ENCODE peak calls at places on chromosomes 7 and 10, in six cellular contexts. One of them, this sample, is unnamed.

GRCh38 chr10:44858017-44858371 is 53.1 kb upstream of the TMEM72 start:
- DNase-seq in ascending aorta: no peak
- DNase-seq in naive thymus-derived CD4-positive, alpha-beta T cell: no peak
- DNase-seq in spleen: no peak
- DNase-seq in heart right ventricle: no peak
- DNase-seq in effector memory CD4-positive, alpha-beta T cell: no peak
- DNase-seq in this sample: no peak

GRCh38 chr10:88833156-88833555 is 18.5 kb downstream of the ANKRD22 start:
- DNase-seq in ascending aorta: no peak
- DNase-seq in naive thymus-derived CD4-positive, alpha-beta T cell: no peak
- DNase-seq in spleen: no peak
- DNase-seq in heart right ventricle: no peak
- DNase-seq in effector memory CD4-positive, alpha-beta T cell: no peak
- DNase-seq in this sample: no peak

GRCh38 chr7:138872576-138872975 is 74.6 kb upstream of the ATP6V0A4 start:
- DNase-seq in ascending aorta: no peak
- DNase-seq in naive thymus-derived CD4-positive, alpha-beta T cell: no peak
- DNase-seq in spleen: no peak
- DNase-seq in heart right ventricle: no peak
- DNase-seq in effector memory CD4-positive, alpha-beta T cell: no peak
- DNase-seq in this sample: no peak

GRCh38 chr7:24700446-24701044 is 56.7 kb downstream of the GSDME start:
- DNase-seq in ascending aorta: no peak
- DNase-seq in naive thymus-derived CD4-positive, alpha-beta T cell: no peak
- DNase-seq in spleen: peak; percentile 9
- DNase-seq in heart right ventricle: no peak
- DNase-seq in effector memory CD4-positive, alpha-beta T cell: no peak
- DNase-seq in this sample: no peak

GRCh38 chr7:38229386-38229785 is 44.0 kb downstream of the TARP start:
- DNase-seq in ascending aorta: no peak
- DNase-seq in naive thymus-derived CD4-positive, alpha-beta T cell: no peak
- DNase-seq in spleen: no peak
- DNase-seq in heart right ventricle: no peak
- DNase-seq in effector memory CD4-positive, alpha-beta T cell: no peak
- DNase-seq in this sample: no peak

GRCh38 chr7:133854739-133855138 is 272.4 kb upstream of the LRGUK start:
- DNase-seq in ascending aorta: no peak
- DNase-seq in naive thymus-derived CD4-positive, alpha-beta T cell: peak; percentile 11
- DNase-seq in spleen: no peak
- DNase-seq in heart right ventricle: no peak
- DNase-seq in effector memory CD4-positive, alpha-beta T cell: no peak
- DNase-seq in this sample: no peak

GRCh38 chr7:45401851-45402250 is 172.3 kb upstream of the ADCY1 start:
- DNase-seq in ascending aorta: no peak
- DNase-seq in naive thymus-derived CD4-positive, alpha-beta T cell: no peak
- DNase-seq in spleen: no peak
- DNase-seq in heart right ventricle: no peak
- DNase-seq in effector memory CD4-positive, alpha-beta T cell: no peak
- DNase-seq in this sample: no peak

GRCh38 chr10:70343312-70343711 is 39.1 kb downstream of the LRRC20 start:
- DNase-seq in ascending aorta: no peak
- DNase-seq in naive thymus-derived CD4-positive, alpha-beta T cell: no peak
- DNase-seq in spleen: peak; percentile 36
- DNase-seq in heart right ventricle: no peak
- DNase-seq in effector memory CD4-positive, alpha-beta T cell: no peak
- DNase-seq in this sample: no peak

GRCh38 chr10:112222799-112223198 is 39.2 kb upstream of the GPAM start:
- DNase-seq in ascending aorta: no peak
- DNase-seq in naive thymus-derived CD4-positive, alpha-beta T cell: no peak
- DNase-seq in spleen: no peak
- DNase-seq in heart right ventricle: no peak
- DNase-seq in effector memory CD4-positive, alpha-beta T cell: no peak
- DNase-seq in this sample: no peak

GRCh38 chr10:22481687-22482539 is 136.6 kb downstream of the SPAG6 start:
- DNase-seq in ascending aorta: no peak
- DNase-seq in naive thymus-derived CD4-positive, alpha-beta T cell: no peak
- DNase-seq in spleen: no peak
- DNase-seq in heart right ventricle: no peak
- DNase-seq in effector memory CD4-positive, alpha-beta T cell: no peak
- DNase-seq in this sample: peak; percentile 58

GRCh38 chr10:122176232-122176865 is 94.7 kb upstream of the BTBD16 start:
- DNase-seq in ascending aorta: no peak
- DNase-seq in naive thymus-derived CD4-positive, alpha-beta T cell: no peak
- DNase-seq in spleen: peak; percentile 15
- DNase-seq in heart right ventricle: no peak
- DNase-seq in effector memory CD4-positive, alpha-beta T cell: no peak
- DNase-seq in this sample: no peak

GRCh38 chr7:93232673-93233018 is 480 bp downstream of the VPS50 start:
- DNase-seq in ascending aorta: no peak
- DNase-seq in naive thymus-derived CD4-positive, alpha-beta T cell: no peak
- DNase-seq in spleen: no peak
- DNase-seq in heart right ventricle: no peak
- DNase-seq in effector memory CD4-positive, alpha-beta T cell: no peak
- DNase-seq in this sample: no peak

GRCh38 chr10:43692051-43692825 is 43.6 kb upstream of the ZNF32 start:
- DNase-seq in ascending aorta: no peak
- DNase-seq in naive thymus-derived CD4-positive, alpha-beta T cell: no peak
- DNase-seq in spleen: peak; percentile 54
- DNase-seq in heart right ventricle: no peak
- DNase-seq in effector memory CD4-positive, alpha-beta T cell: no peak
- DNase-seq in this sample: no peak

GRCh38 chr7:77425151-77426051 is 9.3 kb upstream of the GSAP start:
- DNase-seq in ascending aorta: no peak
- DNase-seq in naive thymus-derived CD4-positive, alpha-beta T cell: no peak
- DNase-seq in spleen: no peak
- DNase-seq in heart right ventricle: no peak
- DNase-seq in effector memory CD4-positive, alpha-beta T cell: no peak
- DNase-seq in this sample: peak; percentile 79

GRCh38 chr7:36192050-36192824 is 39.2 kb downstream of the EEPD1 start:
- DNase-seq in ascending aorta: no peak
- DNase-seq in naive thymus-derived CD4-positive, alpha-beta T cell: no peak
- DNase-seq in spleen: no peak
- DNase-seq in heart right ventricle: no peak
- DNase-seq in effector memory CD4-positive, alpha-beta T cell: no peak
- DNase-seq in this sample: peak; percentile 24

GRCh38 chr7:122767339-122767738 is 64.6 kb upstream of the RNF148 start:
- DNase-seq in ascending aorta: no peak
- DNase-seq in naive thymus-derived CD4-positive, alpha-beta T cell: no peak
- DNase-seq in spleen: no peak
- DNase-seq in heart right ventricle: no peak
- DNase-seq in effector memory CD4-positive, alpha-beta T cell: no peak
- DNase-seq in this sample: no peak

GRCh38 chr10:122504551-122504950 is 43.2 kb downstream of the HTRA1 start:
- DNase-seq in ascending aorta: peak; percentile 53
- DNase-seq in naive thymus-derived CD4-positive, alpha-beta T cell: no peak
- DNase-seq in spleen: no peak
- DNase-seq in heart right ventricle: peak; percentile 89
- DNase-seq in effector memory CD4-positive, alpha-beta T cell: no peak
- DNase-seq in this sample: no peak

GRCh38 chr10:129038490-129039011 is 428.5 kb upstream of the MGMT start:
- DNase-seq in ascending aorta: no peak
- DNase-seq in naive thymus-derived CD4-positive, alpha-beta T cell: no peak
- DNase-seq in spleen: no peak
- DNase-seq in heart right ventricle: no peak
- DNase-seq in effector memory CD4-positive, alpha-beta T cell: no peak
- DNase-seq in this sample: no peak

GRCh38 chr7:34190299-34190698 is 285.0 kb downstream of the BMPER start:
- DNase-seq in ascending aorta: no peak
- DNase-seq in naive thymus-derived CD4-positive, alpha-beta T cell: no peak
- DNase-seq in spleen: no peak
- DNase-seq in heart right ventricle: peak; percentile 69
- DNase-seq in effector memory CD4-positive, alpha-beta T cell: no peak
- DNase-seq in this sample: no peak

GRCh38 chr7:17021205-17021604 is 139.4 kb upstream of the AGR3 start:
- DNase-seq in ascending aorta: no peak
- DNase-seq in naive thymus-derived CD4-positive, alpha-beta T cell: no peak
- DNase-seq in spleen: no peak
- DNase-seq in heart right ventricle: no peak
- DNase-seq in effector memory CD4-positive, alpha-beta T cell: no peak
- DNase-seq in this sample: no peak

GRCh38 chr7:138918176-138918575 is 63.0 kb downstream of the KIAA1549 start:
- DNase-seq in ascending aorta: no peak
- DNase-seq in naive thymus-derived CD4-positive, alpha-beta T cell: no peak
- DNase-seq in spleen: no peak
- DNase-seq in heart right ventricle: no peak
- DNase-seq in effector memory CD4-positive, alpha-beta T cell: no peak
- DNase-seq in this sample: no peak

GRCh38 chr7:105173586-105173985 is 159.6 kb downstream of the KMT2E start:
- DNase-seq in ascending aorta: no peak
- DNase-seq in naive thymus-derived CD4-positive, alpha-beta T cell: no peak
- DNase-seq in spleen: no peak
- DNase-seq in heart right ventricle: no peak
- DNase-seq in effector memory CD4-positive, alpha-beta T cell: no peak
- DNase-seq in this sample: no peak

GRCh38 chr7:522071-522937 is 2.7 kb upstream of the PDGFA start:
- DNase-seq in ascending aorta: peak; percentile 47
- DNase-seq in naive thymus-derived CD4-positive, alpha-beta T cell: no peak
- DNase-seq in spleen: no peak
- DNase-seq in heart right ventricle: peak; percentile 56
- DNase-seq in effector memory CD4-positive, alpha-beta T cell: no peak
- DNase-seq in this sample: peak; percentile 73
- H3K27me3 ChIP-seq in ascending aorta: no peaks in the 10 kb centered on the region
- H3K27me3 ChIP-seq in naive thymus-derived CD4-positive, alpha-beta T cell: peaks cover 16% of the 10 kb centered on the region
- H3K27me3 ChIP-seq in spleen: peaks cover 38% of the 10 kb centered on the region
- H3K27me3 ChIP-seq in heart right ventricle: no peaks in the 10 kb centered on the region
- H3K27me3 ChIP-seq in effector memory CD4-positive, alpha-beta T cell: peaks cover 45% of the 10 kb centered on the region
- H3K27me3 ChIP-seq in this sample: peaks cover 76% of the 10 kb centered on the region

DNA sequence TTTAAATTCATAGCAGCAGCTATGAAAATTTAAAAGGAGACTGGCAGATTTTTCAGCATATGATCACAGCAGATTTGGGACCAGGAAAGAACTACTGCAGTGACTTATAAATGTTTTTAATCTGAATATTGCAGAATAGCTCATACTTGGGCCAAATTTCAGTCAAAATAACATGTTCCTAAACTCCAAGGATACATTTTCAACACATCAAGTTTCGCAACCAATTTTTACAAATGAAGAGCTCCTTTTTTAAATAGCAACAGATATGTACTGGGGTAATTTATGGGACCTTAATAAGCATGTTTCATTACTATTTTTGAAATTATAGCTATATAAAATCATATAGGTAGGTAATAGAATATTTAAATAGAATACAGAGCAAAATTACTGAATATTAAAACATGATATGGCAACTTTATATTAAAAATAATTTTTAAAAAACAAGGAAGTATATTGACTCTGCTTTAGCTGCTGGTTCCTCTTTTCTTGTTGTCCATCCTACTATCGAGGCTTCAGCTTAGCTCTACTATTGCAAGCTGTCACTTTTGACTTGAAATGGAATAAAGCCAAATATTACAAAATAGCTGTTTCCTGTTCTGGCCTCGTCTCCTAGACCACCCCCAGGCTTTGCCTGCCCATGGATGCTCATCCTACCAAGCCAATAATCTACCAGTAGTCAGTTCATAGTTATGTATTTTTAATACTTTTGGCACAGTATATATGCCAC is 123.1 kb downstream of the NRBF2 start:
- DNase-seq in ascending aorta: no peak
- DNase-seq in naive thymus-derived CD4-positive, alpha-beta T cell: no peak
- DNase-seq in spleen: no peak
- DNase-seq in heart right ventricle: no peak
- DNase-seq in effector memory CD4-positive, alpha-beta T cell: no peak
- DNase-seq in this sample: no peak
- H3K9me3 ChIP-seq in ascending aorta: no peaks in the 10 kb centered on the region
- H3K9me3 ChIP-seq in naive thymus-derived CD4-positive, alpha-beta T cell: no peaks in the 10 kb centered on the region
- H3K9me3 ChIP-seq in spleen: no peaks in the 10 kb centered on the region
- H3K9me3 ChIP-seq in heart right ventricle: no peaks in the 10 kb centered on the region
- H3K9me3 ChIP-seq in effector memory CD4-positive, alpha-beta T cell: no peaks in the 10 kb centered on the region
- H3K9me3 ChIP-seq in this sample: no peaks in the 10 kb centered on the region

DNA sequence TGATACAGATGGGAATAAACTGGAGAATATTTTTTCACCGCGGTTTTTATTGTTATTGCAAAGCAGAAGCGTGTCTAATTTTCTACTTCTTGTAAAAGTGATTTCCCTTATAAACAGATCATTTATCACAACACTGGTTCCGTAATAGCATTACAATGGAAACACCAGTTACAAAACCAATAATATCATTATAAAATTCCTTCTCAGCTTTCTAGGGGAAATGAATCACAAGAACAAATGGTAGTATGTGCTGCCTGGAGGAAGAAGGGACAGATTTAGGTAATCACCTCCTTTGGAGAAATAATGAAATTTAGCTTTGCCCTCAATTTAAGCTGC is 2.4 kb upstream of the CCDC6 start:
- DNase-seq in ascending aorta: no peak
- DNase-seq in naive thymus-derived CD4-positive, alpha-beta T cell: no peak
- DNase-seq in spleen: no peak
- DNase-seq in heart right ventricle: no peak
- DNase-seq in effector memory CD4-positive, alpha-beta T cell: no peak
- DNase-seq in this sample: no peak
- H3K27ac ChIP-seq in ascending aorta: peak overlapping the region; percentile 90
- H3K27ac ChIP-seq in naive thymus-derived CD4-positive, alpha-beta T cell: peak overlapping the region; percentile 85
- H3K27ac ChIP-seq in spleen: peak overlapping the region; percentile 95
- H3K27ac ChIP-seq in heart right ventricle: peak overlapping the region; percentile 89
- H3K27ac ChIP-seq in effector memory CD4-positive, alpha-beta T cell: peak overlapping the region; percentile 84
- H3K27ac ChIP-seq in this sample: peak overlapping the region; percentile 75

GRCh38 chr7:96447109-96447645 is 125.3 kb upstream of the SLC25A13 start:
- DNase-seq in ascending aorta: no peak
- DNase-seq in naive thymus-derived CD4-positive, alpha-beta T cell: no peak
- DNase-seq in spleen: no peak
- DNase-seq in heart right ventricle: no peak
- DNase-seq in effector memory CD4-positive, alpha-beta T cell: no peak
- DNase-seq in this sample: no peak
- H3K27me3 ChIP-seq in ascending aorta: no peaks in the 10 kb centered on the region
- H3K27me3 ChIP-seq in naive thymus-derived CD4-positive, alpha-beta T cell: no peaks in the 10 kb centered on the region
- H3K27me3 ChIP-seq in spleen: no peaks in the 10 kb centered on the region
- H3K27me3 ChIP-seq in heart right ventricle: no peaks in the 10 kb centered on the region
- H3K27me3 ChIP-seq in effector memory CD4-positive, alpha-beta T cell: no peaks in the 10 kb centered on the region
- H3K27me3 ChIP-seq in this sample: no peaks in the 10 kb centered on the region

DNA sequence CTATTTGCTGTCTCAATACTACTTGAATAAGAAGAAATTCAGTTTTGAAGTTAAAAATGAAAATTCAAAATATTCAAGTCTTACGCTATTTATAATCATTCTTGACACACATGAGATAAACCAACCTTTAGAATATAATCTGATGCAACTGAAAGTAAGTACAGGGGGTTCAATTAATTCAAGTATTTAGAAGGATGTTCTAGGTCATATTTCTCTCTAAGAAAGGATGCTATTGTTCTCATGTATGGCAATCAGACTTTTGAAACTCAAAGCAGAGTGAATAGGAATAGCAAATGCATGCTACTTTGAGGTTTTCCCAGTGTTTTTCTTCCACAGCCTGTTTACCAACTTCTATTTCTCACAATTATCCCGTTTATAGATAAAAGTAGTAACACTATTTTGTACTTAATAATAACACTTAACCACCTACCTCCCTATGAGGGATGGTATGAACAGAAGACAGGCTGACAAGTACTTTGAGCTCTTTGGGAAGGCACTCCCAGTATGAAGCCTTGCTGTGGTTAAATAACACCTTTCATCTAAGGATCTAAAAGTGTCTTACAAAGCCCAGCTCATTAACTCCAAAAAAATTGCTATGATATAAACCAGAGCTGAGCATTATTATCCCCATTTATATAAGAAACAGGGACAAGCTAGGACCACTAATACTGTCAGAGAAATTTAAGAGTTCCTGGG is 18.0 kb upstream of the SPOCK2 start:
- DNase-seq in ascending aorta: no peak
- DNase-seq in naive thymus-derived CD4-positive, alpha-beta T cell: no peak
- DNase-seq in spleen: no peak
- DNase-seq in heart right ventricle: no peak
- DNase-seq in effector memory CD4-positive, alpha-beta T cell: no peak
- DNase-seq in this sample: no peak
- H3K9me3 ChIP-seq in ascending aorta: no peaks in the 10 kb centered on the region
- H3K9me3 ChIP-seq in naive thymus-derived CD4-positive, alpha-beta T cell: no peaks in the 10 kb centered on the region
- H3K9me3 ChIP-seq in spleen: no peaks in the 10 kb centered on the region
- H3K9me3 ChIP-seq in heart right ventricle: no peaks in the 10 kb centered on the region
- H3K9me3 ChIP-seq in effector memory CD4-positive, alpha-beta T cell: no peaks in the 10 kb centered on the region
- H3K9me3 ChIP-seq in this sample: no peaks in the 10 kb centered on the region

GRCh38 chr10:35268791-35269257 is 67.5 kb upstream of the CCNY start:
- DNase-seq in ascending aorta: no peak
- DNase-seq in naive thymus-derived CD4-positive, alpha-beta T cell: no peak
- DNase-seq in spleen: no peak
- DNase-seq in heart right ventricle: no peak
- DNase-seq in effector memory CD4-positive, alpha-beta T cell: no peak
- DNase-seq in this sample: no peak
- H3K27ac ChIP-seq in ascending aorta: no peak overlapping the region
- H3K27ac ChIP-seq in naive thymus-derived CD4-positive, alpha-beta T cell: no peak overlapping the region
- H3K27ac ChIP-seq in spleen: no peak overlapping the region
- H3K27ac ChIP-seq in heart right ventricle: no peak overlapping the region
- H3K27ac ChIP-seq in effector memory CD4-positive, alpha-beta T cell: no peak overlapping the region
- H3K27ac ChIP-seq in this sample: no peak overlapping the region